ENCODE peak calls at places on chromosomes 12 and 14, in five cellular contexts. M, W, O, F and T are unnamed samples.

GRCh38 chr14:99724196-99724891 is 40.2 kb downstream of the CYP46A1 start:
- DNase-seq in W (no peak), F (no peak), O (no peak), M (no peak), T (no peak)

GRCh38 chr14:78319826-78320635 is 149.9 kb downstream of the NRXN3 start:
- DNase-seq in F (no peak), M (no peak), O (no peak), W (no peak), T (no peak)

GRCh38 chr12:105400227-105400626 is 69.7 kb downstream of the C12orf75 start:
- DNase-seq in F (no peak), W (no peak), O (no peak), M (no peak), T (no peak)

GRCh38 chr12:50566066-50566465 is 61.3 kb downstream of the DIP2B start:
- DNase-seq in F (no peak), M (no peak), O (no peak), W (no peak), T (no peak)

GRCh38 chr14:95313246-95313645 is 6.5 kb downstream of the CLMN start:
- DNase-seq in F (no peak), W (no peak), M (no peak), O (no peak), T (no peak)

GRCh38 chr14:87754512-87755223 is 238.3 kb downstream of the GALC start:
- DNase-seq in M (no peak), W (no peak), F (no peak), O (no peak), T (no peak)

GRCh38 chr12:12724421-12725085 is 7.4 kb downstream of the CDKN1B start:
- DNase-seq in F (no peak), M (no peak), W (no peak), O (no peak), T (peak; percentile 34)

GRCh38 chr12:90897316-90897715 is 57.7 kb downstream of the CCER1 start:
- DNase-seq in F (no peak), W (no peak), M (no peak), O (no peak), T (no peak)

GRCh38 chr12:64104376-64104775 is 117.7 kb downstream of the KICS2 start:
- DNase-seq in F (no peak), W (no peak), M (no peak), O (peak; percentile 93), T (no peak)

GRCh38 chr12:124538194-124539082 is 29.0 kb downstream of the NCOR2 start:
- DNase-seq in F (peak; percentile 80), M (no peak), O (no peak), W (no peak), T (peak; percentile 82)

GRCh38 chr14:74038015-74038859 is 19.1 kb downstream of the BBOF1 start:
- DNase-seq in O (peak; percentile 47), F (no peak), M (no peak), W (no peak), T (peak; percentile 77)

GRCh38 chr12:25829192-25829591 is 129.3 kb upstream of the RASSF8 start:
- DNase-seq in F (no peak), O (peak; percentile 82), W (no peak), M (no peak), T (no peak)

GRCh38 chr12:109592905-109593272 is 19.3 kb downstream of the MVK start:
- DNase-seq in M (no peak), F (no peak), W (no peak), O (no peak), T (no peak)

GRCh38 chr12:113665457-113665856 is 193.8 kb upstream of the LHX5 start:
- DNase-seq in O (no peak), W (no peak), F (no peak), M (no peak), T (no peak)

GRCh38 chr12:101876861-101877815 is at the start of gene DRAM1:
- DNase-seq in F (peak; percentile 97), O (peak; percentile 93), W (peak; percentile 94), M (peak; percentile 66), T (peak; percentile 89)

GRCh38 chr12:78018146-78018910 is 187.6 kb downstream of the NAV3 start:
- DNase-seq in W (no peak), F (no peak), O (no peak), M (no peak), T (no peak)

GRCh38 chr12:113469893-113470743 is 1.6 kb downstream of the LHX5 start:
- DNase-seq in M (no peak), W (no peak), O (no peak), F (no peak), T (no peak)

GRCh38 chr12:57462307-57463253 is 3.0 kb downstream of the GLI1 start:
- DNase-seq in O (peak; percentile 90), W (peak; percentile 87), F (peak; percentile 93), M (peak; percentile 72), T (peak; percentile 91)

GRCh38 chr14:105273062-105273461 is 24.7 kb downstream of the BTBD6 start:
- DNase-seq in F (no peak), M (no peak), W (peak; percentile 57), O (no peak), T (no peak)

GRCh38 chr14:102930138-102930752 is 7.8 kb downstream of the AMN start:
- DNase-seq in O (no peak), F (peak; percentile 58), W (no peak), M (no peak), T (no peak)
- H3K4me3 ChIP-seq in O (no peak overlapping the region), F (peak overlapping the region; percentile 26), W (peak overlapping the region; percentile 47), M (peak overlapping the region; percentile 69), T (peak overlapping the region; percentile 70)

GRCh38 chr14:76664790-76665189 is 96.5 kb upstream of the VASH1 start:
- DNase-seq in M (no peak), W (no peak), F (no peak), O (no peak), T (no peak)
- H3K4me1 ChIP-seq in M (no peaks in the 10 kb centered on the region), W (no peaks in the 10 kb centered on the region), F (no peaks in the 10 kb centered on the region), O (no peaks in the 10 kb centered on the region), T (no peaks in the 10 kb centered on the region)

GRCh38 chr12:8014836-8015235 is 17.7 kb upstream of the FOXJ2 start:
- DNase-seq in M (no peak), F (no peak), O (no peak), W (no peak), T (no peak)

GRCh38 chr12:8012910-8013309 is 19.6 kb upstream of the FOXJ2 start:
- DNase-seq in M (no peak), W (no peak), O (no peak), F (no peak), T (no peak)

DNA sequence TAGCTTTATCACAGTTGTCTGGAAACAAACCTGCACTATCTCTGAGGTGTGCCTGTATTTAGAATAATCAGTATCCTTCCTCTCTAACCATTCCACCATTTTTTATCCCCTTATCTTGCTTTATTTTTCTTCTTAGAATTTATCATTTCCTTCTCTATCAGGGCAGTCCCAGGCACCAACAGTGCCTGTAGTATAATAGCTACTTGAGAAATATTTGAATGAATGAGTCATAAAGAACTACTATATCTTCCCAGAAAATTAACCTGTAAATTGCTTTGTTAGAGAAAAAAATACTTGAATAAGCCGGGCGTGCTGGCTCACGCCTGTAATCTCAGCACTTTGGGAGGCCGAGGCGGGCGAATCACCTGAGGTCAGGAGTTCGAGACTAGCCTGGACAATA is 21.2 kb upstream of the FOXJ2 start:
- DNase-seq in F (no peak), W (no peak), O (peak; percentile 56), M (no peak), T (no peak)
- H3K27me3 ChIP-seq in F (no peaks in the 10 kb centered on the region), W (no peaks in the 10 kb centered on the region), O (peaks cover 2% of the 10 kb centered on the region), M (no peaks in the 10 kb centered on the region), T (no peaks in the 10 kb centered on the region)

GRCh38 chr14:98133806-98134205 is 1138.2 kb downstream of the BCL11B start:
- DNase-seq in W (no peak), F (no peak), M (no peak), O (no peak), T (no peak)

GRCh38 chr14:98138666-98139065 is 1133.3 kb downstream of the BCL11B start:
- DNase-seq in M (no peak), W (no peak), F (no peak), O (peak; percentile 25), T (peak; percentile 45)

GRCh38 chr14:98137626-98138025 is 1134.4 kb downstream of the BCL11B start:
- DNase-seq in W (no peak), M (no peak), O (peak; percentile 22), F (no peak), T (no peak)

GRCh38 chr14:98136019-98136418 is 1136.0 kb downstream of the BCL11B start:
- DNase-seq in M (no peak), O (no peak), W (no peak), F (no peak), T (no peak)

DNA sequence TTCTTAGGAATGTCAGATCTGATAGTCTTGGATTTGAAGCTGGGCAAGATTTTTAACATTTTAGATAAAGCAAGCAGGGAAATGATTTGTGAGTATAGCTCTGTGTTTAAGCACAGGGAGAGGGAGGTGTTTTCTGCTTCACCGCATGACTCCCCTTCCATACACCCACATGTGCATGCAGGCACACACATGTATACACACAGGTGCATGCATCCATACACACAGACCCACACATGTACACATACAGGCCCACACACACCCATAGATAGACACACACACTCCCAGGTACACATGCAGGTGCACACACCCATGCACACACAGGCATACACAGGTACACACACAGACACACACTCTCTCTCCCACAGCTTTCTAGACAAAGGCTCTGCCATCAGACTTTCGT is 1135.6 kb downstream of the BCL11B start:
- DNase-seq in M (no peak), O (no peak), W (no peak), F (no peak), T (no peak)
- H3K4me3 ChIP-seq in M (no peak overlapping the region), O (no peak overlapping the region), W (no peak overlapping the region), F (no peak overlapping the region), T (no peak overlapping the region)